ENCODE peak calls at places on chromosomes 11 and 22, in ten cellular contexts. S is brain microvascular endothelial cell, F is neural progenitor cell, J is MM.1S, T is fibroblast of lung, O is esophagus muscularis mucosa, X is A549, A is tibial nerve, M is vagina, N is BJ. H is an unnamed sample.

GRCh38 chr22:47335460-47335859 is 573.0 kb downstream of the TBC1D22A start:
- DNase-seq in S (no peak), F (no peak), J (no peak), T (no peak), O (peak; percentile 62), X (no peak), A (no peak), M (peak; percentile 47), N (no peak), H (no peak)

GRCh38 chr11:92972248-92972647 is 2.8 kb downstream of the MTNR1B start:
- DNase-seq in S (no peak), F (no peak), J (no peak), T (no peak), O (no peak), X (no peak), A (no peak), M (no peak), N (no peak), H (no peak)

GRCh38 chr11:14422052-14422813 is 63.2 kb upstream of the RRAS2 start:
- DNase-seq in S (peak; percentile 100), F (peak; percentile 81), J (no peak), T (peak; percentile 99), O (peak; percentile 95), X (peak; percentile 85), A (peak; percentile 44), M (peak; percentile 90), N (peak; percentile 98), H (peak; percentile 100)

GRCh38 chr22:31192513-31192912 is 19.6 kb upstream of the LIMK2 start:
- DNase-seq in S (no peak), F (no peak), J (no peak), T (peak; percentile 62), O (no peak), X (no peak), A (no peak), M (no peak), N (no peak), H (peak; percentile 82)

GRCh38 chr11:109629734-109630133 is 207.7 kb downstream of the C11orf87 start:
- DNase-seq in S (no peak), F (no peak), J (no peak), T (no peak), O (no peak), X (no peak), A (no peak), M (no peak), N (no peak), H (no peak)

GRCh38 chr11:69691449-69691848 is 12.4 kb downstream of the FGF19 start:
- DNase-seq in S (no peak), F (no peak), J (no peak), T (peak; percentile 53), O (no peak), X (no peak), A (no peak), M (no peak), N (no peak), H (peak; percentile 50)

GRCh38 chr11:34585870-34586654 is 34.8 kb upstream of the EHF start:
- DNase-seq in S (peak; percentile 28), F (peak; percentile 66), J (peak; percentile 55), T (peak; percentile 87), O (no peak), X (peak; percentile 49), A (no peak), M (no peak), N (no peak), H (peak; percentile 78)

GRCh38 chr11:66625041-66625751 is 8.8 kb downstream of the RBM14 start:
- DNase-seq in S (no peak), F (no peak), J (no peak), T (no peak), O (no peak), X (no peak), A (no peak), M (no peak), N (no peak), H (no peak)

GRCh38 chr11:67472882-67473281 is 3.8 kb upstream of the TMEM134 start:
- DNase-seq in S (no peak), F (no peak), J (no peak), T (no peak), O (no peak), X (no peak), A (no peak), M (no peak), N (no peak), H (no peak)

GRCh38 chr22:24465566-24465965 is 29.6 kb upstream of the UPB1 start:
- DNase-seq in S (peak; percentile 95), F (no peak), J (no peak), T (peak; percentile 35), O (no peak), X (no peak), A (no peak), M (no peak), N (no peak), H (peak; percentile 86)

GRCh38 chr11:78812513-78813293 is 238.0 kb upstream of the NARS2 start:
- DNase-seq in S (no peak), F (peak; percentile 44), J (no peak), T (peak; percentile 59), O (no peak), X (no peak), A (no peak), M (no peak), N (no peak), H (peak; percentile 51)

GRCh38 chr11:121336279-121336947 is 43.8 kb downstream of the SC5D start:
- DNase-seq in S (no peak), F (no peak), J (no peak), T (no peak), O (no peak), X (no peak), A (no peak), M (no peak), N (no peak), H (no peak)

DNA sequence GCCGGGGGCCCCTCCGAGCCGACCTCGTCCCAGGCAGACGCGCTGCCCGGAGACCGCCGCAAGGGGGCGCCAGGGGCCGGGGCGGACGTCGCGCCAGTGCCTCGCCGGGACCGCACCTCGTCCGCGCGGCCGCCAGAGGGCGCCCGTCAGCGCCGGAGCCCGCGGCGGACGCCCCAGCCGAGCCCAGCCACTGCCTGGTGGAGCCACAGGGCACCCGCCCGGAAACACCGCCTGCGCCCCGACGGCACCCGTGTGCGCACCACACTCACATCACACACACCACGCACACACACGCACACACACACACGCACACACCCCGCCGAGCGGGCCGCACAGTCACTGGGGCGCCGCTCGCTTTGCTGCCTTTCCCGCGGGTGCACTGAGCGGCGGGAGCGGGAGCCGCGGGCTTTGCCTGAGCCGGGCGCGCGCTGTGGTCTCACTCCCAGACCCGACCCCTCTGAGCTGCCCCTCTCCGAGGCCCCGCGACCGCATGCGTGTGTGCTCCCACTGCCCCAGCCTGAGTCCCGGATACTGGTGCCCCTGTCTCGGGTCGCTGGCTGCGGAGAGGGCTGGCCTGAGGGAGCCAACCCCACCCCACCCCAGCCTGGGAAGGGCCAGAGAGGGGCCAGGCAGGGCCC is 449.3 kb downstream of the OPCML start:
- DNase-seq in S (peak; percentile 6), F (peak; percentile 89), J (peak; percentile 59), T (peak; percentile 35), O (no peak), X (peak; percentile 11), A (peak; percentile 15), M (no peak), N (no peak), H (peak; percentile 37)
- TF ChIP-seq CTCF in S (peak; percentile 49), F (peak; percentile 89), J (peak; percentile 39), T (peak; percentile 44), O (peak; percentile 80), X (peak; percentile 69), A (peak; percentile 99), M (peak; percentile 33), N (peak; percentile 32), H (peak; percentile 35)

GRCh38 chr11:88357323-88358039 is 19.9 kb upstream of the CTSC start:
- DNase-seq in S (peak; percentile 21), F (no peak), J (no peak), T (peak; percentile 40), O (no peak), X (no peak), A (no peak), M (no peak), N (no peak), H (peak; percentile 79)
- H3K4me3 ChIP-seq in S (no peak overlapping the region), F (no peak overlapping the region), J (no peak overlapping the region), T (no peak overlapping the region), O (no peak overlapping the region), X (no peak overlapping the region), A (no peak overlapping the region), M (no peak overlapping the region), N (no peak overlapping the region), H (no peak overlapping the region)

GRCh38 chr11:76612226-76612625 is 58.3 kb downstream of the LRRC32 start:
- DNase-seq in S (no peak), F (no peak), J (no peak), T (no peak), O (no peak), X (no peak), A (no peak), M (no peak), N (no peak), H (no peak)

GRCh38 chr11:76609736-76610370 is 60.7 kb downstream of the LRRC32 start:
- DNase-seq in S (no peak), F (no peak), J (no peak), T (no peak), O (peak; percentile 88), X (no peak), A (no peak), M (peak; percentile 76), N (no peak), H (peak; percentile 75)

GRCh38 chr11:76610371-76610770 is 60.2 kb downstream of the LRRC32 start:
- DNase-seq in S (no peak), F (no peak), J (no peak), T (no peak), O (peak; percentile 72), X (no peak), A (no peak), M (no peak), N (no peak), H (no peak)

GRCh38 chr11:76613901-76614300 is 56.6 kb downstream of the LRRC32 start:
- DNase-seq in S (no peak), F (no peak), J (no peak), T (no peak), O (no peak), X (no peak), A (no peak), M (no peak), N (no peak), H (no peak)

DNA sequence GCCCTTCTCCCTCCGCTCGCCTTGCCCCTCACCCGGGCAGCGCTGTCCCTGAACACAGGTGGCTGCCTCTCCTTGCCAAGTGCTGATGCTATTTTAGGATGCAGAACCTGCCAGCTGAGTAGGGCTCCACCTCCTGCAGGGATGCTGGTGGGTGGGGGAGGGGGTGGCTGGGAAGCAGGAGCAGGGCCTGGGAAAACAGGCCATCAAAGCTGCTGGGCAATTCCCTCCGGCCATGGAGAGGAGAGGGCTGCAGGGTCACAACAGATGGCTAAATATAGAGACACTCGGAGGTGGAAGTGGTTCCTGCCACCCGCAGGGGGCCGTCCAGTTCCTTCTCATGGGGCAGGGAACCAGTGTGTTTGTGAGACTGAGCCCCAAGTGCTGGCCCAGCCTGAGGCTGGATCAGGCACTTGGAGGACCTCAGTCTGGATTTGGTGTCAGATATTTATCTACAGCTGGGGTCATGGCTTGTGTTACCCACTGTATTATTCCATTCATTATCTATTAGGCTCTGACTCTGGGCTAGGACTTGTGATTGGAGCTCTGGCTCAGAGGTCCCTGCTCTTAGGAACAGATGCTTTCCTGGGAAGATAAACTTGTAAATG is 59.6 kb downstream of the LRRC32 start:
- DNase-seq in S (no peak), F (no peak), J (no peak), T (no peak), O (no peak), X (no peak), A (no peak), M (no peak), N (no peak), H (no peak)
- TF ChIP-seq CTCF in S (no peak), F (no peak), J (no peak), T (no peak), O (no peak), X (no peak), A (no peak), M (no peak), N (no peak), H (peak; percentile 23)

GRCh38 chr11:30062103-30062502 is 45.3 kb upstream of the KCNA4 start:
- DNase-seq in S (no peak), F (no peak), J (no peak), T (no peak), O (no peak), X (no peak), A (no peak), M (no peak), N (no peak), H (no peak)
- H3K4me3 ChIP-seq in S (no peak overlapping the region), F (no peak overlapping the region), J (no peak overlapping the region), T (no peak overlapping the region), O (no peak overlapping the region), X (no peak overlapping the region), A (no peak overlapping the region), M (no peak overlapping the region), N (no peak overlapping the region), H (no peak overlapping the region)

H was measured in choroid plexus epithelial cell.